ENCODE peak calls at places on chromosomes 13 and 19, in eight cellular contexts. B, P, V, C, W, A, L and H are unnamed samples.

GRCh38 chr13:83546476-83546875 is 335.8 kb downstream of the SLITRK1 start:
- DNase-seq in B (no peak), P (no peak), V (no peak), C (no peak), W (no peak), A (no peak), L (no peak), H (no peak)

GRCh38 chr19:23996549-23996948 is 81.9 kb downstream of the ZNF726 start:
- DNase-seq in B (no peak), P (peak; percentile 14), V (no peak), C (no peak), W (peak; percentile 44), A (peak; percentile 72), L (peak; percentile 42), H (no peak)

GRCh38 chr13:112333756-112334543 is 42.2 kb upstream of the SPACA7 start:
- DNase-seq in B (no peak), P (no peak), V (no peak), C (no peak), W (no peak), A (no peak), L (no peak), H (no peak)

GRCh38 chr19:51927859-51928258 is 587 bp downstream of the ZNF613 start:
- DNase-seq in B (no peak), P (no peak), V (no peak), C (no peak), W (no peak), A (no peak), L (no peak), H (no peak)

GRCh38 chr13:71829542-71829941 is 37.5 kb downstream of the DACH1 start:
- DNase-seq in B (no peak), P (no peak), V (no peak), C (no peak), W (no peak), A (no peak), L (no peak), H (no peak)

GRCh38 chr19:41265376-41266153 is 1.4 kb downstream of the HNRNPUL1 start:
- DNase-seq in B (no peak), P (peak; percentile 22), V (no peak), C (no peak), W (no peak), A (peak; percentile 11), L (no peak), H (no peak)

GRCh38 chr13:98778749-98779148 is 26.3 kb upstream of the SLC15A1 start:
- DNase-seq in B (no peak), P (no peak), V (no peak), C (no peak), W (no peak), A (no peak), L (no peak), H (no peak)

GRCh38 chr13:27981006-27981708 is 7.3 kb downstream of the URAD start:
- DNase-seq in B (no peak), P (no peak), V (no peak), C (no peak), W (no peak), A (no peak), L (no peak), H (no peak)

GRCh38 chr19:42069619-42070293 is at the start of gene GRIK5:
- DNase-seq in B (no peak), P (no peak), V (no peak), C (no peak), W (peak; percentile 64), A (peak; percentile 66), L (no peak), H (no peak)

GRCh38 chr13:73481877-73482445 is 423.2 kb downstream of the KLF5 start:
- DNase-seq in B (no peak), P (no peak), V (no peak), C (no peak), W (no peak), A (no peak), L (no peak), H (no peak)

GRCh38 chr13:104799152-104799551 is 1732.9 kb upstream of the SLC10A2 start:
- DNase-seq in B (no peak), P (no peak), V (no peak), C (no peak), W (no peak), A (no peak), L (no peak), H (no peak)

GRCh38 chr19:38070573-38070972 is 153.4 kb downstream of the DPF1 start:
- DNase-seq in B (no peak), P (no peak), V (no peak), C (peak; percentile 61), W (no peak), A (no peak), L (no peak), H (no peak)

GRCh38 chr13:38844581-38844980 is 146.1 kb downstream of the STOML3 start:
- DNase-seq in B (no peak), P (no peak), V (no peak), C (no peak), W (no peak), A (no peak), L (no peak), H (no peak)

GRCh38 chr13:75870397-75870801 is 234.3 kb downstream of the LMO7 start:
- DNase-seq in B (no peak), P (no peak), V (no peak), C (peak; percentile 5), W (peak; percentile 31), A (peak; percentile 60), L (peak; percentile 70), H (no peak)

GRCh38 chr13:64154514-64154913 is 2738.9 kb upstream of the PCDH20 start:
- DNase-seq in B (no peak), P (no peak), V (no peak), C (no peak), W (no peak), A (peak; percentile 16), L (no peak), H (no peak)

GRCh38 chr13:85255978-85256377 is 543.2 kb downstream of the SLITRK6 start:
- DNase-seq in B (no peak), P (no peak), V (no peak), C (no peak), W (no peak), A (no peak), L (no peak), H (no peak)

GRCh38 chr13:113187263-113187669 is 21.2 kb downstream of the PCID2 start:
- DNase-seq in B (peak; percentile 62), P (no peak), V (no peak), C (no peak), W (no peak), A (no peak), L (peak; percentile 9), H (peak; percentile 92)

GRCh38 chr19:16903347-16903746 is 14.5 kb downstream of the F2RL3 start:
- DNase-seq in B (no peak), P (no peak), V (no peak), C (no peak), W (no peak), A (no peak), L (no peak), H (no peak)

GRCh38 chr13:80361883-80362327 is 21.0 kb upstream of the SPRY2 start:
- DNase-seq in B (no peak), P (no peak), V (no peak), C (peak; percentile 12), W (peak; percentile 30), A (peak; percentile 60), L (peak; percentile 44), H (no peak)

GRCh38 chr19:47145639-47146486 is 15.2 kb downstream of the SAE1 start:
- DNase-seq in B (no peak), P (no peak), V (no peak), C (no peak), W (no peak), A (no peak), L (no peak), H (no peak)

GRCh38 chr19:41377977-41378707 is 1.8 kb downstream of the TMEM91 start:
- DNase-seq in B (no peak), P (no peak), V (no peak), C (no peak), W (peak; percentile 67), A (peak; percentile 90), L (no peak), H (no peak)

GRCh38 chr13:25816239-25816638 is 235.6 kb downstream of the SHISA2 start:
- DNase-seq in B (no peak), P (no peak), V (no peak), C (peak; percentile 63), W (no peak), A (no peak), L (no peak), H (no peak)

GRCh38 chr19:3186377-3186688 is 603 bp downstream of the NCLN start:
- DNase-seq in B (no peak), P (no peak), V (no peak), C (no peak), W (no peak), A (peak; percentile 47), L (no peak), H (no peak)

GRCh38 chr19:34274827-34275625 is 20.7 kb downstream of the GARRE1 start:
- DNase-seq in B (no peak), P (no peak), V (no peak), C (no peak), W (no peak), A (no peak), L (no peak), H (peak; percentile 84)

GRCh38 chr13:100513987-100514670 is 74.5 kb downstream of the GGACT start:
- DNase-seq in B (no peak), P (no peak), V (no peak), C (peak; percentile 77), W (no peak), A (no peak), L (no peak), H (no peak)

GRCh38 chr13:71699342-71699741 is 167.7 kb downstream of the DACH1 start:
- DNase-seq in B (no peak), P (no peak), V (no peak), C (no peak), W (no peak), A (no peak), L (no peak), H (no peak)

GRCh38 chr19:4415352-4415751 is 12.9 kb downstream of the CHAF1A start:
- DNase-seq in B (no peak), P (no peak), V (no peak), C (no peak), W (peak; percentile 36), A (peak; percentile 57), L (no peak), H (no peak)

GRCh38 chr19:46133101-46133627 is 8.7 kb upstream of the IGFL3 start:
- DNase-seq in B (no peak), P (no peak), V (peak; percentile 49), C (peak; percentile 89), W (peak; percentile 72), A (peak; percentile 93), L (peak; percentile 34), H (peak; percentile 44)

GRCh38 chr13:73687087-73687486 is 447.1 kb downstream of the KLF12 start:
- DNase-seq in B (no peak), P (no peak), V (no peak), C (no peak), W (no peak), A (no peak), L (no peak), H (no peak)